ENCODE peak calls at places on chromosomes 5 and 9, in seven cellular contexts. R is activated CD8-positive, alpha-beta T cell treated with anti-CD3 and anti-CD28 coated beads for 36 hours; Q is ovary; D is nephron progenitor cell; M is AG09309; G is foreskin keratinocyte; O is GM20000. I is an unnamed sample.

GRCh38 chr5:51433052-51433710 is 49.9 kb downstream of the ISL1 start:
- DNase-seq in R (no peak), Q (no peak), D (no peak), M (no peak), G (peak; percentile 69), O (no peak), I (no peak)

GRCh38 chr5:139962445-139962844 is 80.7 kb downstream of the NRG2 start:
- DNase-seq in R (no peak), Q (no peak), D (no peak), M (no peak), G (no peak), O (no peak), I (no peak)

GRCh38 chr9:6134661-6135177 is 80.9 kb upstream of the IL33 start:
- DNase-seq in R (no peak), Q (no peak), D (no peak), M (no peak), G (peak; percentile 43), O (no peak), I (no peak)

GRCh38 chr5:16889203-16889971 is 46.7 kb downstream of the MYO10 start:
- DNase-seq in R (no peak), Q (no peak), D (no peak), M (peak; percentile 75), G (no peak), O (no peak), I (no peak)

GRCh38 chr5:7779019-7779662 is 71.8 kb downstream of the CFAP90 start:
- DNase-seq in R (peak; percentile 38), Q (no peak), D (no peak), M (no peak), G (no peak), O (peak; percentile 26), I (no peak)

GRCh38 chr9:6428940-6429889 is 16.2 kb downstream of the UHRF2 start:
- DNase-seq in R (peak; percentile 18), Q (no peak), D (no peak), M (no peak), G (no peak), O (peak; percentile 26), I (peak; percentile 37)

GRCh38 chr9:16688814-16689213 is 181.7 kb downstream of the BNC2 start:
- DNase-seq in R (no peak), Q (no peak), D (no peak), M (no peak), G (no peak), O (no peak), I (no peak)

GRCh38 chr5:73825736-73826135 is 199.7 kb downstream of the ARHGEF28 start:
- DNase-seq in R (no peak), Q (no peak), D (no peak), M (no peak), G (no peak), O (no peak), I (no peak)

GRCh38 chr5:86929123-86929766 is 311.5 kb downstream of the COX7C start:
- DNase-seq in R (no peak), Q (no peak), D (no peak), M (no peak), G (no peak), O (no peak), I (no peak)

GRCh38 chr9:130892503-130893249 is 3.9 kb downstream of the QRFP start:
- DNase-seq in R (no peak), Q (no peak), D (no peak), M (no peak), G (no peak), O (no peak), I (no peak)

GRCh38 chr5:33766023-33766422 is 125.8 kb downstream of the ADAMTS12 start:
- DNase-seq in R (no peak), Q (no peak), D (no peak), M (no peak), G (no peak), O (no peak), I (no peak)

GRCh38 chr5:33762859-33763258 is 128.9 kb downstream of the ADAMTS12 start:
- DNase-seq in R (no peak), Q (no peak), D (no peak), M (no peak), G (no peak), O (no peak), I (no peak)

GRCh38 chr5:33761139-33761538 is 130.7 kb downstream of the ADAMTS12 start:
- DNase-seq in R (no peak), Q (no peak), D (peak; percentile 33), M (no peak), G (no peak), O (no peak), I (no peak)

GRCh38 chr5:33763435-33763834 is 128.4 kb downstream of the ADAMTS12 start:
- DNase-seq in R (no peak), Q (no peak), D (peak; percentile 63), M (no peak), G (no peak), O (no peak), I (no peak)

DNA sequence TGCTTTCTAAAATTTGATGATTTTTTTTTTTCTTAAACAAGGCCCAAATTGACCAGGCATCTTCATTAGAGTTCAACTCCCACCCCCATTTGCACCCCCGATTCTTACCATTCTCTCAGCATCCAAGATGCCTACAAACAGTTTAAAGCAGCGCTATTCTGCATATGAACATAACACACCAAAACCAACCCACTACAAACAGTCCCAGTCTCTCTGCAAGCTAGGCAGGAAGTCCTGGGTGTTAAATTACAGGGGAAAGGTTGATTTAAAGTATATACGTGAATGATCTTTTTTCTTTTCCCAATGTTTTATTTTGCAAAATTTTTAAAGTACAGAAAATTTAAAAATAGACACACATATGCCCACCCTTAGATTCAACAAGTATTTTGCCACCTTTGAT is 127.0 kb downstream of the ADAMTS12 start:
- DNase-seq in R (no peak), Q (no peak), D (no peak), M (no peak), G (no peak), O (no peak), I (no peak)
- TF ChIP-seq CTCF in R (no peak), Q (no peak), D (no peak), M (no peak), G (no peak), O (no peak), I (no peak)

GRCh38 chr9:125241863-125242739 is 958 bp upstream of the HSPA5 start:
- DNase-seq in R (no peak), Q (no peak), D (no peak), M (no peak), G (no peak), O (no peak), I (peak; percentile 28)

GRCh38 chr9:125239631-125240597 is 1.2 kb downstream of the HSPA5 start:
- DNase-seq in R (no peak), Q (no peak), D (no peak), M (no peak), G (no peak), O (no peak), I (no peak)

GRCh38 chr9:125240649-125240999 is 519 bp downstream of the HSPA5 start:
- DNase-seq in R (peak; percentile 51), Q (no peak), D (no peak), M (no peak), G (no peak), O (peak; percentile 7), I (no peak)

GRCh38 chr9:125238915-125239446 is 2.2 kb downstream of the HSPA5 start:
- DNase-seq in R (no peak), Q (no peak), D (no peak), M (no peak), G (no peak), O (no peak), I (no peak)

DNA sequence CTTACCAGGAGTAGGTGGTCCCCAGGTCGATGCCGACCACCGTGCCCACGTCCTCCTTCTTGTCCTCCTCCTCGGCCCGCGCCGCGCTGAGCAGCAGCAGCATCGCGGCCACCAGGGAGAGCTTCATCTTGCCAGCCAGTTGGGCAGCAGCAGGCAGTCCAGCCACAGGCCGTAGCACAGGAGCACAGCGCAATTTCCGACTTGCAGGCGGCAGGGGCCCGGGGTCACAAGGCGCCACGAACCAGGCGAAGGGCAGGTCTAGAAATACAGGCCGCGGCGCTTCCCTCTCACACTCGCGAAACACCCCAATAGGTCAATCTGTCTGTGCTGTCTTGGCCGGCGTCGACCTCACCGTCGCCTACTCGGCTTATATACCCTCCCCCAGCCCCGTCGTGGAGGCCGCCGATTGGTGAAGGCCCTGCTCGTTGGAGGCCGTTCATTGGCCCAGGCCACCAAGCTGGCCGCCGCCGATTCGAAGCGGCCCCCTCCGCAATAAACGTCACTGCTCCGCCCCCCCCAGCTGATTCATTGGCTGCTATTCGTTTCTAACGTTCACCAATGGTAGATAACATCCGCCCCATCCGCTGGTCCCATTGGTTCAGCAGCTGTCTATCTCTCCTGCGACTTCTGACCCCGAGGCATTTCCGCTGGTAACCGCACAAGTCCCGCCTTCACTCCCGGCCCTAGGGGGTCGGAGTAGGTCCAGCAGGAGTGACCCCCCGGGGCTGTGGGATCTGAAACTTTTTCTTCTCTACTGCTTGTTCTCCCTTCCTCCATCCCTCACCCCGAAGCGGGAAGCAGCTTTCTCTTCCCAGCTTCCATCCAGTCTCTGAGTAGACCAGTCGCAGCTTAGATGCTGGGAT is at the start of gene HSPA5:
- DNase-seq in R (peak; percentile 100), Q (peak; percentile 99), D (peak; percentile 99), M (peak; percentile 99), G (peak; percentile 95), O (peak; percentile 95), I (peak; percentile 98)
- TF ChIP-seq CTCF in R (no peak), Q (peak; percentile 30), D (no peak), M (peak; percentile 18), G (peak; percentile 18), O (no peak), I (no peak)

GRCh38 chr5:40904994-40905306 is 4.3 kb upstream of the C7 start:
- DNase-seq in R (no peak), Q (no peak), D (no peak), M (no peak), G (no peak), O (no peak), I (no peak)

GRCh38 chr5:40906351-40906751 is 2.9 kb upstream of the C7 start:
- DNase-seq in R (no peak), Q (no peak), D (no peak), M (no peak), G (peak; percentile 45), O (no peak), I (no peak)

GRCh38 chr5:40909233-40909632 is at the start of gene C7:
- DNase-seq in R (no peak), Q (no peak), D (no peak), M (no peak), G (no peak), O (no peak), I (no peak)

GRCh38 chr5:40911278-40911677 is 2.0 kb downstream of the C7 start:
- DNase-seq in R (no peak), Q (no peak), D (no peak), M (no peak), G (no peak), O (no peak), I (no peak)

GRCh38 chr5:40909723-40910122 is 426 bp downstream of the C7 start:
- DNase-seq in R (no peak), Q (no peak), D (no peak), M (no peak), G (no peak), O (no peak), I (no peak)
- TF ChIP-seq CTCF in R (no peak), Q (no peak), D (no peak), M (no peak), G (no peak), O (no peak), I (no peak)

GRCh38 chr5:32110081-32110696 is 63.9 kb downstream of the GOLPH3 start:
- DNase-seq in R (no peak), Q (no peak), D (no peak), M (no peak), G (no peak), O (no peak), I (no peak)

GRCh38 chr5:32116574-32117313 is 57.4 kb downstream of the GOLPH3 start:
- DNase-seq in R (no peak), Q (no peak), D (no peak), M (no peak), G (no peak), O (no peak), I (no peak)

GRCh38 chr5:32115985-32116384 is 58.1 kb downstream of the GOLPH3 start:
- DNase-seq in R (no peak), Q (no peak), D (no peak), M (no peak), G (no peak), O (no peak), I (no peak)
- TF ChIP-seq CTCF in R (no peak), Q (no peak), D (no peak), M (no peak), G (no peak), O (no peak), I (no peak)